ENCODE peak calls at places on chromosomes 3 and 15, in ten cellular contexts. P is Panc1; A is cardiac fibroblast; C is endothelial cell; B is adrenal gland; T is activated CD8-positive, alpha-beta T cell treated with anti-CD3 and anti-CD28 coated beads for 36 hours; G is progenitor cell of endocrine pancreas; E is tibial artery; M is choroid plexus epithelial cell; Q is hepatocyte. V is an unnamed sample.

GRCh38 chr3:102460579-102460978 is 25.8 kb downstream of the ZPLD1 start:
- DNase-seq in C (no peak), Q (no peak), M (no peak), E (no peak), G (no peak), T (no peak), B (no peak), A (peak), P (no peak), V (no peak)

GRCh38 chr15:31211353-31211752 is 109.8 kb upstream of the TRPM1 start:
- DNase-seq in G (no peak), C (no peak), P (no peak), M (no peak), Q (no peak), E (no peak), A (no peak), B (no peak), T (no peak), V (no peak)

GRCh38 chr3:129626744-129627349 is 20.4 kb upstream of the PLXND1 start:
- DNase-seq in M (peak), B (peak), P (no peak), C (peak), T (peak), Q (peak), E (peak), A (peak), G (peak), V (no peak)

GRCh38 chr3:41272667-41273066 is 73.4 kb downstream of the CTNNB1 start:
- DNase-seq in C (no peak), Q (no peak), T (no peak), M (no peak), P (no peak), A (no peak), G (no peak), B (no peak), E (no peak), V (no peak)

GRCh38 chr15:25734680-25735355 is 128.3 kb downstream of the ATP10A start:
- DNase-seq in G (no peak), B (peak), E (no peak), Q (no peak), T (no peak), C (no peak), P (no peak), A (peak), M (no peak), V (no peak)

GRCh38 chr3:14485981-14486380 is 54.2 kb downstream of the GRIP2 start:
- DNase-seq in M (no peak), P (no peak), B (no peak), T (no peak), Q (no peak), G (no peak), C (no peak), E (no peak), A (no peak), V (no peak)

GRCh38 chr3:131630117-131630516 is 127.3 kb upstream of the MRPL3 start:
- DNase-seq in C (no peak), E (no peak), B (no peak), P (no peak), G (no peak), A (peak), M (no peak), Q (no peak), T (no peak), V (no peak)

GRCh38 chr3:9703240-9703639 is 393 bp upstream of the CPNE9 start:
- DNase-seq in A (no peak), B (no peak), Q (no peak), P (no peak), G (no peak), C (no peak), E (no peak), T (no peak), M (no peak), V (no peak)

GRCh38 chr3:194287977-194288706 is 63.0 kb downstream of the CPN2 start:
- DNase-seq in T (no peak), C (no peak), A (no peak), Q (no peak), M (no peak), G (no peak), P (no peak), E (no peak), B (no peak), V (no peak)

GRCh38 chr3:139113231-139113749 is 68.6 kb upstream of the PRR23C start:
- DNase-seq in Q (no peak), G (no peak), E (no peak), M (no peak), A (no peak), P (no peak), C (no peak), T (peak), B (no peak), V (no peak)
- TF ChIP-seq CTCF in Q (no peak), G (no peak), E (no peak), M (no peak), A (no peak), P (peak), C (no peak), T (no peak), B (no peak), V (no peak)

DNA sequence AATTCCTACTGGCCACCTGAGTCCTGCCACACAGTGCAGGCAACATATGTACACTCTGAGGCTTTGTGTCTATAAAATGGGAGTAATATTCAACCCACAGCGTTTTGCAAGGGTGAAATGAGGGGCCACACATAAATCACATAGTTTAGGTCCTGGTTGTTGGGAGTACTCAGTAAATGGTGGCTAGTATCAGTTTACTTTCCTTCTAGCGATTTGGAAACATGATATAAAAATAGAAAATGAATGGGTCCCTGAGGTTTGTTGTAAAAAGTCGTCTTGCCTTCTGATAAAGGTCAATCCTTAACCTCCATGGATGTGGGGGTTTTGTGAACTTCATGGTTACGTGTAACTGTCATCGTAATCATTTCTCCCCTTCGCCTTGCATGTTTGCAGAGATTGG is 472.4 kb downstream of the EPHB1 start:
- DNase-seq in B (no peak), A (no peak), Q (no peak), T (no peak), P (no peak), M (no peak), E (no peak), G (no peak), C (no peak), V (no peak)
- TF ChIP-seq CTCF in B (no peak), A (no peak), Q (no peak), T (no peak), P (no peak), M (no peak), E (no peak), G (no peak), C (no peak), V (no peak)

GRCh38 chr3:148372476-148372875 is 325.2 kb upstream of the AGTR1 start:
- DNase-seq in E (no peak), M (peak), G (no peak), Q (peak), B (no peak), P (no peak), T (no peak), C (no peak), A (no peak), V (no peak)

DNA sequence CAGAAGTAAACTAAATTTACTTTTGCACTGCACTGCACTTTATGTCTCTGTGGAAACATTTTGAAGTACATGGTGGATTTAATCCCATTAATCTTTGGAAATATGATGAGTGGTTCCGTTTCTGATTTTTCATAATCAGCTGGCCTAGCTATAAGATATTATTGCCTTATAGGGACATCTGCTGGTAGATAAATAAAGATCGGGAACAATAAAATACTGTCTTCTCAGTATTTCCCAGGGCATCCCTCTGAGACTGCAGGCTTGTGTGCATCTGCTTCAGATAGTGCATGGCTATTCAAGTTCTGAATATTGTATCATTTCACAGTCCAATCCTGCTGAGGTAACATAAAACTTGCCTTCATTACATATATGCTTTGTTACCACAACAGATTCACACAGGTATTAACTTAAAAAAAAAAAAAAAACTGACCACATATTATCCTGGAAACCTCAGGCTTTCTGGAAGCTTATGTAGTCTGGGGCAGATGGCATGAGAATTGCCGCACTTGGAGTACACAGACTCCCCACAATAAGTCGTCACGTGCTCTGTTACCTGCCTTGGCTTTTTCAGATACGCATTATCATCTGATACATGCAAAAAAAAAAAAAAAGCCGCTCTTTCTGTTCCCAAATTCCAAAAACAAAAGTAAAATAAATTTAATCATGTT is 330.8 kb upstream of the AGTR1 start:
- DNase-seq in Q (no peak), P (no peak), A (peak), C (no peak), B (no peak), E (no peak), M (peak), G (no peak), T (no peak), V (no peak)
- TF ChIP-seq CTCF in Q (peak), P (peak), A (no peak), C (no peak), B (no peak), E (no peak), M (peak), G (no peak), T (no peak), V (peak)

GRCh38 chr3:190695225-190695624 is 167.3 kb downstream of the GMNC start:
- DNase-seq in C (no peak), B (no peak), G (no peak), Q (no peak), P (no peak), E (no peak), M (no peak), T (no peak), A (no peak), V (no peak)

GRCh38 chr3:190695994-190696393 is 166.5 kb downstream of the GMNC start:
- DNase-seq in G (no peak), E (no peak), A (no peak), Q (no peak), C (no peak), M (no peak), P (no peak), B (no peak), T (no peak), V (no peak)

GRCh38 chr3:190694335-190695001 is 168.0 kb downstream of the GMNC start:
- DNase-seq in E (no peak), M (no peak), C (no peak), A (no peak), P (no peak), B (no peak), T (no peak), G (no peak), Q (no peak), V (no peak)

GRCh38 chr3:190696777-190697501 is 165.6 kb downstream of the GMNC start:
- DNase-seq in C (peak), M (peak), A (peak), G (no peak), Q (peak), B (peak), E (no peak), T (peak), P (peak), V (peak)

DNA sequence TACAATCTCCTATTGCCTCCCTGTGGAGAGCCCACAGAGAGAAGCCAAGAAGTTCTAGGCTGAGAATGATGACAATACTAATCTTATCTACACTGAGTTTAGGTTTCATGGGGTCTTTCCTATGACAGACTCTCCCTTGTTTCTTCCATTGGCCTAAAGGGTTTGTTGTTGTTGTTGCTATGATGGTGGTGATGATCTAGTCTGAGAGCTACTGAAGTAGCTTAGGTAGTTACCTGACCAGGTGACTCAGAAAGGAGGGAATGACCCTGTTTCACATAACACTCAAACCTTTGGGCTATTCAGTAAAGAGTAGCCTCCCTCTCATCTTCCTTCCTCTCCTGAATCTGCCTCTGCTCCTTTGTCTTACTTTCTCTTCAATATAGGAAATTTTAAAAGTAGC is 170.2 kb downstream of the GMNC start:
- DNase-seq in E (no peak), P (no peak), T (no peak), M (no peak), G (no peak), C (no peak), Q (no peak), A (no peak), B (no peak), V (no peak)
- TF ChIP-seq CTCF in E (no peak), P (no peak), T (no peak), M (no peak), G (no peak), C (no peak), Q (no peak), A (no peak), B (no peak), V (no peak)

GRCh38 chr15:44317423-44317822 is 28.9 kb downstream of the GOLM2 start:
- DNase-seq in B (no peak), T (no peak), P (no peak), E (no peak), Q (no peak), A (no peak), G (no peak), M (no peak), C (no peak), V (no peak)

GRCh38 chr15:44314512-44314911 is 26.0 kb downstream of the GOLM2 start:
- DNase-seq in G (no peak), T (no peak), M (no peak), Q (no peak), E (no peak), C (no peak), P (no peak), A (no peak), B (no peak), V (no peak)

GRCh38 chr15:44315164-44315563 is 26.6 kb downstream of the GOLM2 start:
- DNase-seq in Q (no peak), B (no peak), T (no peak), M (no peak), C (no peak), E (no peak), P (no peak), G (no peak), A (no peak), V (no peak)

GRCh38 chr15:44315773-44316465 is 27.4 kb downstream of the GOLM2 start:
- DNase-seq in Q (no peak), P (no peak), E (no peak), M (no peak), B (no peak), C (no peak), G (no peak), A (no peak), T (no peak), V (no peak)

DNA sequence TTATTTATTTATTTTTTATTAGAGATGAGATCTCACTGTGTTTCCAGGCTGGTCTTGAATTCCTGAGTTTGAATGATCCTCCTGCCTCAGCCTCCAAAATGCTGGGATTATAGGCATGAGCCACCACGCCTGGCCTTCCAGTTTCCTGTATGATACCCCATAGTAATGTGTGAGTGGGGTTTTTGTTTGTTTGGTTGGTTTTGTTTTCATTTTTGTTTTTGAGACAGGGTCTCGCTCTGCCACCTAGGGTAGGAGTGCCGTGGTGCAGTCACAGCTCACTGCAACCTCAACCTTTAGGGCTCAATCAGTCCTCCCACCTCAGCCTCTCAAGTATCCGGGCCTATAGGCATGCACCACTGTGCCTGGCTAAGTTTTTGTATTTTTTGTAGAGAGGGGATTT is 30.9 kb downstream of the GOLM2 start:
- DNase-seq in B (no peak), C (no peak), A (no peak), M (no peak), Q (no peak), G (no peak), P (no peak), E (no peak), T (peak), V (no peak)
- TF ChIP-seq CTCF in B (no peak), C (no peak), A (no peak), M (no peak), Q (no peak), G (no peak), P (no peak), E (no peak), T (no peak), V (peak)

GRCh38 chr3:106256249-106256957 is 387.6 kb upstream of the CBLB start:
- DNase-seq in T (no peak), Q (no peak), B (no peak), A (no peak), E (no peak), G (no peak), C (no peak), P (no peak), M (no peak), V (no peak)
- TF ChIP-seq CTCF in T (no peak), Q (no peak), B (no peak), A (no peak), E (no peak), G (no peak), C (no peak), P (no peak), M (no peak), V (no peak)